ENCODE peak calls at places on chromosome 12, in four cellular contexts. One of them, this sample, is unnamed.

GRCh38 chr12:21774358-21775129 is at the start of gene KCNJ8:
- DNase-seq in suprapubic skin: no peak
- DNase-seq in IMR-90: peak
- DNase-seq in body of pancreas: peak
- DNase-seq in this sample: peak

GRCh38 chr12:106090586-106091411 is 48.0 kb downstream of the NUAK1 start:
- DNase-seq in suprapubic skin: no peak
- DNase-seq in IMR-90: peak
- DNase-seq in body of pancreas: no peak
- DNase-seq in this sample: no peak

GRCh38 chr12:110107369-110108281 is 16.5 kb upstream of the IFT81 start:
- DNase-seq in body of pancreas: peak
- DNase-seq in IMR-90: peak
- DNase-seq in suprapubic skin: no peak
- DNase-seq in this sample: no peak

GRCh38 chr12:130916251-130916911 is 37.3 kb upstream of the ADGRD1 start:
- DNase-seq in suprapubic skin: no peak
- DNase-seq in body of pancreas: peak
- DNase-seq in IMR-90: peak
- DNase-seq in this sample: peak

GRCh38 chr12:121719926-121720414 is 7.4 kb downstream of the TMEM120B start:
- DNase-seq in IMR-90: peak
- DNase-seq in suprapubic skin: no peak
- DNase-seq in body of pancreas: no peak
- DNase-seq in this sample: peak

GRCh38 chr12:71646512-71646911 is 17.1 kb downstream of the ZFC3H1 start:
- DNase-seq in IMR-90: no peak
- DNase-seq in suprapubic skin: no peak
- DNase-seq in body of pancreas: no peak
- DNase-seq in this sample: no peak

GRCh38 chr12:46702581-46703344 is 123.0 kb downstream of the SLC38A4 start:
- DNase-seq in body of pancreas: no peak
- DNase-seq in suprapubic skin: no peak
- DNase-seq in IMR-90: peak
- DNase-seq in this sample: no peak

GRCh38 chr12:19792028-19792427 is 352.7 kb downstream of the AEBP2 start:
- DNase-seq in IMR-90: no peak
- DNase-seq in suprapubic skin: no peak
- DNase-seq in body of pancreas: no peak
- DNase-seq in this sample: no peak

GRCh38 chr12:92058664-92059063 is 87.0 kb downstream of the BTG1 start:
- DNase-seq in IMR-90: no peak
- DNase-seq in body of pancreas: no peak
- DNase-seq in suprapubic skin: no peak
- DNase-seq in this sample: no peak

GRCh38 chr12:2161478-2161877 is 108.7 kb downstream of the CACNA1C start:
- DNase-seq in suprapubic skin: peak
- DNase-seq in body of pancreas: peak
- DNase-seq in IMR-90: no peak
- DNase-seq in this sample: no peak

GRCh38 chr12:53578783-53579182 is 47.4 kb downstream of the ATF7 start:
- DNase-seq in suprapubic skin: no peak
- DNase-seq in body of pancreas: no peak
- DNase-seq in IMR-90: no peak
- DNase-seq in this sample: no peak

GRCh38 chr12:112121780-112122565 is 3.4 kb upstream of the TRAFD1 start:
- DNase-seq in body of pancreas: peak
- DNase-seq in IMR-90: peak
- DNase-seq in suprapubic skin: no peak
- DNase-seq in this sample: no peak

GRCh38 chr12:71591601-71592000 is 72.0 kb downstream of the ZFC3H1 start:
- DNase-seq in IMR-90: no peak
- DNase-seq in body of pancreas: no peak
- DNase-seq in suprapubic skin: no peak
- DNase-seq in this sample: no peak

GRCh38 chr12:115771065-115771464 is 506.4 kb downstream of the MED13L start:
- DNase-seq in body of pancreas: no peak
- DNase-seq in suprapubic skin: no peak
- DNase-seq in IMR-90: no peak
- DNase-seq in this sample: no peak

GRCh38 chr12:18861287-18861858 is 123.5 kb downstream of the CAPZA3 start:
- DNase-seq in suprapubic skin: no peak
- DNase-seq in IMR-90: peak
- DNase-seq in body of pancreas: no peak
- DNase-seq in this sample: peak

GRCh38 chr12:93214523-93215289 is 163.0 kb upstream of the NUDT4 start:
- DNase-seq in body of pancreas: no peak
- DNase-seq in IMR-90: no peak
- DNase-seq in suprapubic skin: no peak
- DNase-seq in this sample: no peak

GRCh38 chr12:123840765-123841425 is 78.8 kb downstream of the DNAH10 start:
- DNase-seq in IMR-90: no peak
- DNase-seq in suprapubic skin: no peak
- DNase-seq in body of pancreas: no peak
- DNase-seq in this sample: no peak

GRCh38 chr12:40170593-40170992 is 54.2 kb upstream of the LRRK2 start:
- DNase-seq in IMR-90: no peak
- DNase-seq in body of pancreas: no peak
- DNase-seq in suprapubic skin: no peak
- DNase-seq in this sample: no peak

GRCh38 chr12:51992246-51992645 is 14.5 kb upstream of the TAMALIN start:
- DNase-seq in body of pancreas: no peak
- DNase-seq in suprapubic skin: no peak
- DNase-seq in IMR-90: no peak
- DNase-seq in this sample: no peak

GRCh38 chr12:59823535-59823934 is 227.7 kb downstream of the SLC16A7 start:
- DNase-seq in body of pancreas: no peak
- DNase-seq in IMR-90: peak
- DNase-seq in suprapubic skin: no peak
- DNase-seq in this sample: no peak

GRCh38 chr12:111686574-111687105 is 787 bp downstream of the ACAD10 start:
- DNase-seq in suprapubic skin: no peak
- DNase-seq in IMR-90: peak
- DNase-seq in body of pancreas: no peak
- DNase-seq in this sample: peak

GRCh38 chr12:31029466-31029865 is 44.2 kb upstream of the DDX11 start:
- DNase-seq in suprapubic skin: no peak
- DNase-seq in IMR-90: no peak
- DNase-seq in body of pancreas: no peak
- DNase-seq in this sample: no peak

GRCh38 chr12:56189336-56189917 is at the start of gene SMARCC2:
- DNase-seq in body of pancreas: peak
- DNase-seq in suprapubic skin: peak
- DNase-seq in IMR-90: peak
- DNase-seq in this sample: peak
- TF ChIP-seq POLR2A in body of pancreas: no peak
- TF ChIP-seq POLR2A in suprapubic skin: no peak
- TF ChIP-seq POLR2A in IMR-90: no peak
- TF ChIP-seq POLR2A in this sample: peak

DNA sequence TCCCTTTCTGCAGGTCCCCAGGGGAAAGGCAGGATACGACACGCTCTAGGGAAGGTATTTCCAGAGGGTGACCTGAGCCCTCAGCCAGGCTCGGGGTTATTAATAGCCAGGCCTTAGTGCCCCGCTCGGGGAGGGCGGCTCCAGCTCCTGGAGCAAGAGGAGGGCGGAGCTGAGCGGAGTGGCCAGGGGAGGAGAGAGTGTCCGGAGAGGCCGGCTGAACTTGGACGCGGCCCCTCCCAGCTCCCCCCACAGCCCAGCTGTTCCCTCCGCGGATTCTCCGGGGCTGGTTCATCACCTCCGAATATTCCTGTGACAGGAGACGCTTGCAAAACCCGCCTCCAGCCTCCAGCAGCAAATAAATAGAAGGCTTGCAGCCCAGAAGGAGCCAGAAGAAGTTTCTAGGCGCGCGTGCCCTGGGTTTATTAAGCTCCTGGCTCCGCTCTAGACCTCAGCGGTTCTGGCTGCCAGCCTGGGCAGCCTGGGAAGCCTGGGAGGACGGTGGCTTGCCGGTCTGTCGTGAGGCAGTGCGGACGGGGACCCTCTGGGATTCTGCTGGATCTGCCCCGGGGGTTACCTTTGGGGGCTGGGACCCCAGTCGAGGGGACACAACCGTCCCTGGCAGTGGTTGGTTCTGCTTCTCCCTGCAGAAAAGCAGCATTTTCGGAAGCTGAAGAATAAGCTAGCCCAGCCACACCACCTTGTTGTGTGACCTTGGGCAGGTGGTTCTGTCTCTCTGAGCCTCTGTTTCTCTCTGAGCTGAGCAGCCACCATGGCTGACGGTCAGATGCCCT is at the start of gene HSPB8:
- DNase-seq in suprapubic skin: peak
- DNase-seq in IMR-90: peak
- DNase-seq in body of pancreas: peak
- DNase-seq in this sample: peak
- TF ChIP-seq POLR2A in suprapubic skin: no peak
- TF ChIP-seq POLR2A in IMR-90: peak
- TF ChIP-seq POLR2A in body of pancreas: peak
- TF ChIP-seq POLR2A in this sample: no peak

GRCh38 chr12:89354630-89354931 is 2.3 kb upstream of the DUSP6 start:
- DNase-seq in suprapubic skin: no peak
- DNase-seq in IMR-90: peak
- DNase-seq in body of pancreas: no peak
- DNase-seq in this sample: no peak

GRCh38 chr12:89353188-89353822 is 1.0 kb upstream of the DUSP6 start:
- DNase-seq in body of pancreas: peak
- DNase-seq in suprapubic skin: peak
- DNase-seq in IMR-90: peak
- DNase-seq in this sample: no peak

GRCh38 chr12:89352492-89353187 is at the start of gene DUSP6:
- DNase-seq in suprapubic skin: peak
- DNase-seq in body of pancreas: peak
- DNase-seq in IMR-90: peak
- DNase-seq in this sample: no peak

GRCh38 chr12:89355243-89356068 is 3.2 kb upstream of the DUSP6 start:
- DNase-seq in body of pancreas: no peak
- DNase-seq in suprapubic skin: no peak
- DNase-seq in IMR-90: no peak
- DNase-seq in this sample: no peak

DNA sequence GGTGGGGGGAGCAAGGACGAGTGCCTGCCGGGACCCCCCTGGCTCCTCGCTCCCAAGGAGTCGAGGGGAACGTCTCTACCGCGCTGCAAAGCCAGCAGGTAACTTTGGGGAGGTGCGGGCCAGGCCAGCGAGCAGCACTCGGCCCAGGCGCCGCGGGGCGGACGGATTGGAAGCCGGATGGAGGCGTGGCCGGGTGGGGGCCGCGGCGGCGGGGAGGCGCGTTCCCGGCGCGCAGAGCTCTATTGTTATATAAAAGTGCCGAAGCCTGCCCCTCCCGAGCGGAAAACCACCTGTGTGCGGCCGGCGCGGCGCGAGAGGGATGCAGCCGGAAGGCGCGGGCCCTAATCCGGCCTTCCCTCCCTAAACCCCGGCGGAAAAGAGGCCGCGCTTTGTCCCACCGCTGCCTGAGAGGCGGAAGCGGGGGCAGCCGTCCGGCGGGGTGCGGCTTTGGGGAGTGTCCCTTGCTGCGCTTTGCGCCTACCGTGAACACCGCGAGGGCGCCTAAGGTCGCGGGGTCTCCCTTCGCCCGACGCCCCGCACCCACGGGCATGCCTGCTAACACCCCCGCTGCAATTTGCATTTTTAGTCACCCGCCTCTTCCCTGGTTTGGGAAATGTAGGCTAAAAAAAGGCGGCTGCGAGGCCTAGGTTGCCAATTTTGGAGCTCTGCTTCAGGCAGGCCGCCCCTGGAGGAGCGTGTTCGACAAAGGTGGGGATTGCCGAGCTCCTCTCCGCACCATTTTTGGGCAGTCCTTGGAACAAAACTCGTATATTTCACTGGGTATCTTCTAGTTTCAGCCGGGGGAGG is 1.7 kb upstream of the DUSP6 start:
- DNase-seq in body of pancreas: peak
- DNase-seq in IMR-90: peak
- DNase-seq in suprapubic skin: peak
- DNase-seq in this sample: no peak
- TF ChIP-seq POLR2A in body of pancreas: peak
- TF ChIP-seq POLR2A in IMR-90: peak
- TF ChIP-seq POLR2A in suprapubic skin: no peak
- TF ChIP-seq POLR2A in this sample: no peak

DNA sequence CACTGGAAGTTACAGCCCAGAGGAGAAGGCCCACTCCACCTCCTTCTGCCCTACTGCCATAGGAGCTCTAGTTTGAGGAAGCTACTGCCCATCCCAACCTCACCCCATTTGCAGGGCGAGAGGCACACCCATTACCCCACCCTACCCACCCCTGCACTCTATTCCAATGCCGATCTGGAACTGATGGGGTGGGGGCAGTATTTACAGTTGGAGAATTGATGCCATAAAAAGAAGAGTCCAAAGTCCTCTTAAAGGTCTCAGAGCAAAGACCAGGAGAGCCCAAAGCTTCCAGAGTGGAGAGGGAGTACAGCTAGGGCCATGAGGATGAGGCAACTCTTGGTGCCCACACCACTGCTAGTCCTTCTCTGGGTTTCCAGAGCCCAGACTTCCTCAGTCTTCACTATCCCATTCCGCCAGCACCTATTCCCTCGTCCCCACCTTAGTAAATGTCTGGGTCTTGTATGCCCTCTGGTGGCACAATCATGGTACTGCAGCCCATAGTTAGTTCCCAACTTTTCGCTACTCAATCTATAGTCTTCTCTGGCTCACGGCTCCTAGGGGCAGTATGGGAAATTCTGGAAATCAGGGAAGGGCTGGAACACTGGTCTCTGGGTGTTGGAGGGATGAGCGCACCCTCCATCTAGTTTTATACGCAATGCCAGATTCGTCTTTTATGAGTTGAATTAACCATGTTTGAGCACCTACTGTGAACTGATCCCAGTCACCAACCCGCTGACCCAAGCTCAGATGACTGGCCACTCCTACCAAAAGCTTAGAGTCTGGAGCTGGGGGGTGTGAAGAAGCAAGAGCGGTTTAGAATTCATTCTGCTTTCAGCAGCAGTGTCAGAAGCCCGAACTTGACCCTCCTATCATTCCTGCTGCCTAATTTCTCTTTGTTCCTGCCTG is 6.9 kb upstream of the ADCY6 start:
- DNase-seq in IMR-90: peak
- DNase-seq in suprapubic skin: no peak
- DNase-seq in body of pancreas: peak
- DNase-seq in this sample: peak
- TF ChIP-seq POLR2A in IMR-90: peak
- TF ChIP-seq POLR2A in suprapubic skin: no peak
- TF ChIP-seq POLR2A in body of pancreas: no peak
- TF ChIP-seq POLR2A in this sample: no peak

GRCh38 chr12:132887513-132888341 is at the start of gene CHFR:
- DNase-seq in IMR-90: peak
- DNase-seq in body of pancreas: peak
- DNase-seq in suprapubic skin: peak
- DNase-seq in this sample: peak
- TF ChIP-seq POLR2A in IMR-90: peak
- TF ChIP-seq POLR2A in body of pancreas: peak
- TF ChIP-seq POLR2A in suprapubic skin: no peak
- TF ChIP-seq POLR2A in this sample: peak

GRCh38 chr12:57459055-57459749 is 383 bp upstream of the GLI1 start:
- DNase-seq in IMR-90: peak
- DNase-seq in body of pancreas: peak
- DNase-seq in suprapubic skin: peak
- DNase-seq in this sample: peak
- TF ChIP-seq POLR2A in IMR-90: peak
- TF ChIP-seq POLR2A in body of pancreas: no peak
- TF ChIP-seq POLR2A in suprapubic skin: no peak
- TF ChIP-seq POLR2A in this sample: peak

GRCh38 chr12:674272-674781 is 11.1 kb upstream of the NINJ2 start:
- DNase-seq in body of pancreas: no peak
- DNase-seq in IMR-90: peak
- DNase-seq in suprapubic skin: no peak
- DNase-seq in this sample: no peak
- TF ChIP-seq POLR2A in body of pancreas: no peak
- TF ChIP-seq POLR2A in IMR-90: no peak
- TF ChIP-seq POLR2A in suprapubic skin: no peak
- TF ChIP-seq POLR2A in this sample: no peak

This sample was measured in K562.